ENCODE peak calls at places on chromosome 19, in nine cellular contexts. Y, U, I, Z, A, D, O, M and F are unnamed samples.

GRCh38 chr19:18657590-18658365 is 20.9 kb downstream of the KLHL26 start:
- DNase-seq in O (peak; percentile 95), M (no peak), Z (peak; percentile 26), D (no peak), I (no peak), A (no peak), Y (no peak), U (no peak), F (peak; percentile 95)

GRCh38 chr19:8561071-8561764 is 16.0 kb downstream of the MYO1F start:
- DNase-seq in I (no peak), A (no peak), D (no peak), O (no peak), Z (no peak), Y (no peak), U (no peak), M (no peak), F (no peak)

GRCh38 chr19:39595950-39596349 is 6.4 kb upstream of the LGALS13 start:
- DNase-seq in D (no peak), M (no peak), A (no peak), Y (no peak), Z (no peak), I (no peak), O (no peak), U (no peak), F (no peak)

GRCh38 chr19:50820086-50820485 is 3.5 kb downstream of the KLK1 start:
- DNase-seq in Y (no peak), I (no peak), U (no peak), O (no peak), Z (no peak), D (no peak), A (no peak), M (no peak), F (no peak)

GRCh38 chr19:8654591-8655339 is 24.3 kb downstream of the NFILZ start:
- DNase-seq in U (no peak), D (peak; percentile 78), Z (peak; percentile 68), M (no peak), A (peak; percentile 69), Y (no peak), I (no peak), O (peak; percentile 92), F (peak; percentile 58)

GRCh38 chr19:2089727-2090053 is 6.4 kb downstream of the MOB3A start:
- DNase-seq in I (no peak), M (no peak), A (no peak), Z (no peak), U (no peak), Y (no peak), O (no peak), D (no peak), F (no peak)

GRCh38 chr19:29320611-29321010 is 107.7 kb upstream of the UQCRFS1 start:
- DNase-seq in I (no peak), Z (no peak), A (no peak), Y (no peak), D (no peak), O (no peak), U (no peak), M (no peak), F (no peak)

GRCh38 chr19:1455336-1456120 is 5.6 kb downstream of the APC2 start:
- DNase-seq in O (no peak), Y (no peak), Z (no peak), D (peak; percentile 87), U (no peak), A (peak; percentile 53), M (peak; percentile 95), I (no peak), F (peak; percentile 56)

GRCh38 chr19:43739836-43740235 is 14.9 kb downstream of the SMG9 start:
- DNase-seq in U (no peak), I (no peak), Z (no peak), A (no peak), O (no peak), M (no peak), D (no peak), Y (no peak), F (no peak)

GRCh38 chr19:3514930-3515329 is 8.8 kb downstream of the FZR1 start:
- DNase-seq in U (no peak), O (no peak), Z (no peak), Y (no peak), I (no peak), M (no peak), A (no peak), D (no peak), F (no peak)

GRCh38 chr19:2624537-2625091 is 77.9 kb downstream of the GNG7 start:
- DNase-seq in O (no peak), D (no peak), Z (no peak), Y (no peak), U (no peak), A (peak; percentile 51), M (no peak), I (no peak), F (peak; percentile 69)

GRCh38 chr19:45444318-45445041 is 20.8 kb upstream of the ERCC1 start:
- DNase-seq in A (peak; percentile 95), M (peak; percentile 71), U (no peak), O (peak; percentile 98), Y (peak; percentile 98), D (peak; percentile 79), Z (peak; percentile 81), I (no peak), F (peak; percentile 95)

GRCh38 chr19:31272707-31273106 is 76.5 kb downstream of the TSHZ3 start:
- DNase-seq in Z (no peak), M (no peak), D (no peak), I (no peak), A (no peak), U (no peak), Y (no peak), O (no peak), F (no peak)

GRCh38 chr19:18869781-18870530 is 26.0 kb downstream of the CERS1 start:
- DNase-seq in O (no peak), A (no peak), Y (peak; percentile 62), M (no peak), Z (no peak), D (no peak), U (no peak), I (no peak), F (no peak)